ENCODE peak calls at places on chromosomes 2 and 18, in five cellular contexts. One of them, this sample, is unnamed.

GRCh38 chr18:47970664-47971523 is 40.4 kb upstream of the SMAD2 start:
- DNase-seq in foreskin fibroblast: no peak
- DNase-seq in progenitor cell of endocrine pancreas: no peak
- DNase-seq in activated B cell treated with CpG ODN at 0.5 μM for 24 hours: no peak
- DNase-seq in HepG2: no peak
- DNase-seq in this sample: no peak

GRCh38 chr18:46622999-46623398 is 34.0 kb downstream of the LOXHD1 start:
- DNase-seq in foreskin fibroblast: peak
- DNase-seq in progenitor cell of endocrine pancreas: no peak
- DNase-seq in activated B cell treated with CpG ODN at 0.5 μM for 24 hours: no peak
- DNase-seq in HepG2: no peak
- DNase-seq in this sample: no peak

GRCh38 chr18:72232611-72233010 is 311.5 kb downstream of the CBLN2 start:
- DNase-seq in foreskin fibroblast: no peak
- DNase-seq in progenitor cell of endocrine pancreas: no peak
- DNase-seq in activated B cell treated with CpG ODN at 0.5 μM for 24 hours: no peak
- DNase-seq in HepG2: no peak
- DNase-seq in this sample: no peak

GRCh38 chr2:28408764-28409599 is 16.3 kb downstream of the FOSL2 start:
- DNase-seq in foreskin fibroblast: peak
- DNase-seq in progenitor cell of endocrine pancreas: no peak
- DNase-seq in activated B cell treated with CpG ODN at 0.5 μM for 24 hours: no peak
- DNase-seq in HepG2: no peak
- DNase-seq in this sample: no peak

GRCh38 chr2:11342561-11343343 is 1.7 kb downstream of the ROCK2 start:
- DNase-seq in foreskin fibroblast: peak
- DNase-seq in progenitor cell of endocrine pancreas: no peak
- DNase-seq in activated B cell treated with CpG ODN at 0.5 μM for 24 hours: no peak
- DNase-seq in HepG2: peak
- DNase-seq in this sample: no peak

GRCh38 chr18:28736951-28737350 is 560.0 kb upstream of the CDH2 start:
- DNase-seq in foreskin fibroblast: peak
- DNase-seq in progenitor cell of endocrine pancreas: no peak
- DNase-seq in activated B cell treated with CpG ODN at 0.5 μM for 24 hours: no peak
- DNase-seq in HepG2: no peak
- DNase-seq in this sample: no peak

GRCh38 chr2:215290980-215291599 is 20.8 kb upstream of the ATIC start:
- DNase-seq in foreskin fibroblast: no peak
- DNase-seq in progenitor cell of endocrine pancreas: no peak
- DNase-seq in activated B cell treated with CpG ODN at 0.5 μM for 24 hours: no peak
- DNase-seq in HepG2: no peak
- DNase-seq in this sample: peak

GRCh38 chr18:26103579-26103978 is 13.2 kb upstream of the SS18 start:
- DNase-seq in foreskin fibroblast: no peak
- DNase-seq in progenitor cell of endocrine pancreas: no peak
- DNase-seq in activated B cell treated with CpG ODN at 0.5 μM for 24 hours: no peak
- DNase-seq in HepG2: peak
- DNase-seq in this sample: no peak

GRCh38 chr2:234840336-234840735 is 111.5 kb upstream of the SH3BP4 start:
- DNase-seq in foreskin fibroblast: peak
- DNase-seq in progenitor cell of endocrine pancreas: no peak
- DNase-seq in activated B cell treated with CpG ODN at 0.5 μM for 24 hours: no peak
- DNase-seq in HepG2: peak
- DNase-seq in this sample: no peak

GRCh38 chr2:221104391-221104811 is 467.7 kb downstream of the EPHA4 start:
- DNase-seq in foreskin fibroblast: no peak
- DNase-seq in progenitor cell of endocrine pancreas: no peak
- DNase-seq in activated B cell treated with CpG ODN at 0.5 μM for 24 hours: no peak
- DNase-seq in HepG2: no peak
- DNase-seq in this sample: no peak

GRCh38 chr2:1793001-1793867 is 48.9 kb upstream of the PXDN start:
- DNase-seq in foreskin fibroblast: no peak
- DNase-seq in progenitor cell of endocrine pancreas: no peak
- DNase-seq in activated B cell treated with CpG ODN at 0.5 μM for 24 hours: no peak
- DNase-seq in HepG2: no peak
- DNase-seq in this sample: no peak

GRCh38 chr2:231613655-231614558 is 21.2 kb downstream of the TEX44 start:
- DNase-seq in foreskin fibroblast: peak
- DNase-seq in progenitor cell of endocrine pancreas: peak
- DNase-seq in activated B cell treated with CpG ODN at 0.5 μM for 24 hours: peak
- DNase-seq in HepG2: peak
- DNase-seq in this sample: no peak

GRCh38 chr18:32040936-32041335 is 22.3 kb downstream of the RNF125 start:
- DNase-seq in foreskin fibroblast: no peak
- DNase-seq in progenitor cell of endocrine pancreas: no peak
- DNase-seq in activated B cell treated with CpG ODN at 0.5 μM for 24 hours: no peak
- DNase-seq in HepG2: no peak
- DNase-seq in this sample: no peak

GRCh38 chr18:5543036-5543671 is 643 bp downstream of the EPB41L3 start:
- DNase-seq in foreskin fibroblast: no peak
- DNase-seq in progenitor cell of endocrine pancreas: peak
- DNase-seq in activated B cell treated with CpG ODN at 0.5 μM for 24 hours: no peak
- DNase-seq in HepG2: no peak
- DNase-seq in this sample: peak

GRCh38 chr18:77250501-77250925 is 865 bp downstream of the GALR1 start:
- DNase-seq in foreskin fibroblast: no peak
- DNase-seq in progenitor cell of endocrine pancreas: no peak
- DNase-seq in activated B cell treated with CpG ODN at 0.5 μM for 24 hours: no peak
- DNase-seq in HepG2: no peak
- DNase-seq in this sample: no peak

GRCh38 chr18:59308201-59309014 is 10.0 kb downstream of the CPLX4 start:
- DNase-seq in foreskin fibroblast: peak
- DNase-seq in progenitor cell of endocrine pancreas: peak
- DNase-seq in activated B cell treated with CpG ODN at 0.5 μM for 24 hours: peak
- DNase-seq in HepG2: peak
- DNase-seq in this sample: peak

GRCh38 chr2:238557855-238558435 is 131.2 kb downstream of the ASB1 start:
- DNase-seq in foreskin fibroblast: no peak
- DNase-seq in progenitor cell of endocrine pancreas: no peak
- DNase-seq in activated B cell treated with CpG ODN at 0.5 μM for 24 hours: no peak
- DNase-seq in HepG2: no peak
- DNase-seq in this sample: no peak

GRCh38 chr2:236824836-236825235 is 255.2 kb downstream of the ACKR3 start:
- DNase-seq in foreskin fibroblast: no peak
- DNase-seq in progenitor cell of endocrine pancreas: no peak
- DNase-seq in activated B cell treated with CpG ODN at 0.5 μM for 24 hours: no peak
- DNase-seq in HepG2: no peak
- DNase-seq in this sample: no peak

GRCh38 chr2:231563378-231563961 is 29.2 kb upstream of the TEX44 start:
- DNase-seq in foreskin fibroblast: peak
- DNase-seq in progenitor cell of endocrine pancreas: peak
- DNase-seq in activated B cell treated with CpG ODN at 0.5 μM for 24 hours: no peak
- DNase-seq in HepG2: peak
- DNase-seq in this sample: peak

GRCh38 chr2:69087211-69087911 is 74.4 kb downstream of the ANTXR1 start:
- DNase-seq in foreskin fibroblast: peak
- DNase-seq in progenitor cell of endocrine pancreas: no peak
- DNase-seq in activated B cell treated with CpG ODN at 0.5 μM for 24 hours: no peak
- DNase-seq in HepG2: no peak
- DNase-seq in this sample: no peak

GRCh38 chr18:78868330-78869316 is 111.0 kb upstream of the SALL3 start:
- DNase-seq in foreskin fibroblast: no peak
- DNase-seq in progenitor cell of endocrine pancreas: no peak
- DNase-seq in activated B cell treated with CpG ODN at 0.5 μM for 24 hours: no peak
- DNase-seq in HepG2: no peak
- DNase-seq in this sample: no peak

GRCh38 chr2:215638687-215639086 is 202.8 kb upstream of the FN1 start:
- DNase-seq in foreskin fibroblast: no peak
- DNase-seq in progenitor cell of endocrine pancreas: no peak
- DNase-seq in activated B cell treated with CpG ODN at 0.5 μM for 24 hours: no peak
- DNase-seq in HepG2: no peak
- DNase-seq in this sample: no peak

GRCh38 chr18:12699747-12700146 is 2.8 kb downstream of the CEP76 start:
- DNase-seq in foreskin fibroblast: no peak
- DNase-seq in progenitor cell of endocrine pancreas: no peak
- DNase-seq in activated B cell treated with CpG ODN at 0.5 μM for 24 hours: no peak
- DNase-seq in HepG2: peak
- DNase-seq in this sample: no peak

GRCh38 chr2:67854103-67854502 is 208.7 kb downstream of the C1D start:
- DNase-seq in foreskin fibroblast: peak
- DNase-seq in progenitor cell of endocrine pancreas: no peak
- DNase-seq in activated B cell treated with CpG ODN at 0.5 μM for 24 hours: no peak
- DNase-seq in HepG2: no peak
- DNase-seq in this sample: no peak

GRCh38 chr2:10921525-10921924 is 9.8 kb downstream of the KCNF1 start:
- DNase-seq in foreskin fibroblast: no peak
- DNase-seq in progenitor cell of endocrine pancreas: no peak
- DNase-seq in activated B cell treated with CpG ODN at 0.5 μM for 24 hours: no peak
- DNase-seq in HepG2: no peak
- DNase-seq in this sample: no peak

GRCh38 chr2:129188451-129188850 is 791.0 kb upstream of the RAB6C start:
- DNase-seq in foreskin fibroblast: no peak
- DNase-seq in progenitor cell of endocrine pancreas: no peak
- DNase-seq in activated B cell treated with CpG ODN at 0.5 μM for 24 hours: no peak
- DNase-seq in HepG2: no peak
- DNase-seq in this sample: no peak

GRCh38 chr2:88068044-88068443 is 419 bp downstream of the SMYD1 start:
- DNase-seq in foreskin fibroblast: no peak
- DNase-seq in progenitor cell of endocrine pancreas: no peak
- DNase-seq in activated B cell treated with CpG ODN at 0.5 μM for 24 hours: no peak
- DNase-seq in HepG2: no peak
- DNase-seq in this sample: no peak

GRCh38 chr18:69123421-69123820 is 277.3 kb upstream of the DOK6 start:
- DNase-seq in foreskin fibroblast: no peak
- DNase-seq in progenitor cell of endocrine pancreas: no peak
- DNase-seq in activated B cell treated with CpG ODN at 0.5 μM for 24 hours: no peak
- DNase-seq in HepG2: no peak
- DNase-seq in this sample: no peak

GRCh38 chr2:157764386-157764785 is 111.7 kb downstream of the ACVR1 start:
- DNase-seq in foreskin fibroblast: no peak
- DNase-seq in progenitor cell of endocrine pancreas: no peak
- DNase-seq in activated B cell treated with CpG ODN at 0.5 μM for 24 hours: no peak
- DNase-seq in HepG2: no peak
- DNase-seq in this sample: no peak

GRCh38 chr2:113755690-113756063 is 765 bp downstream of the SLC35F5 start:
- DNase-seq in foreskin fibroblast: no peak
- DNase-seq in progenitor cell of endocrine pancreas: no peak
- DNase-seq in activated B cell treated with CpG ODN at 0.5 μM for 24 hours: no peak
- DNase-seq in HepG2: peak
- DNase-seq in this sample: no peak

GRCh38 chr18:12839057-12839525 is 44.9 kb downstream of the PTPN2 start:
- DNase-seq in foreskin fibroblast: no peak
- DNase-seq in progenitor cell of endocrine pancreas: no peak
- DNase-seq in activated B cell treated with CpG ODN at 0.5 μM for 24 hours: no peak
- DNase-seq in HepG2: no peak
- DNase-seq in this sample: no peak

GRCh38 chr2:36562973-36563532 is 34.9 kb downstream of the FEZ2 start:
- DNase-seq in foreskin fibroblast: peak
- DNase-seq in progenitor cell of endocrine pancreas: no peak
- DNase-seq in activated B cell treated with CpG ODN at 0.5 μM for 24 hours: no peak
- DNase-seq in HepG2: peak
- DNase-seq in this sample: no peak

GRCh38 chr18:3671181-3671580 is 221.2 kb downstream of the TGIF1 start:
- DNase-seq in foreskin fibroblast: no peak
- DNase-seq in progenitor cell of endocrine pancreas: no peak
- DNase-seq in activated B cell treated with CpG ODN at 0.5 μM for 24 hours: no peak
- DNase-seq in HepG2: no peak
- DNase-seq in this sample: no peak

GRCh38 chr2:25491003-25491696 is 149.4 kb upstream of the DNMT3A start:
- DNase-seq in foreskin fibroblast: peak
- DNase-seq in progenitor cell of endocrine pancreas: no peak
- DNase-seq in activated B cell treated with CpG ODN at 0.5 μM for 24 hours: no peak
- DNase-seq in HepG2: no peak
- DNase-seq in this sample: no peak

GRCh38 chr2:133633309-133633708 is 65.0 kb upstream of the NCKAP5 start:
- DNase-seq in foreskin fibroblast: no peak
- DNase-seq in progenitor cell of endocrine pancreas: no peak
- DNase-seq in activated B cell treated with CpG ODN at 0.5 μM for 24 hours: no peak
- DNase-seq in HepG2: no peak
- DNase-seq in this sample: no peak

GRCh38 chr2:238100821-238101771 is 956 bp downstream of the ESPNL start:
- DNase-seq in foreskin fibroblast: no peak
- DNase-seq in progenitor cell of endocrine pancreas: no peak
- DNase-seq in activated B cell treated with CpG ODN at 0.5 μM for 24 hours: peak
- DNase-seq in HepG2: no peak
- DNase-seq in this sample: peak

GRCh38 chr2:210519594-210519993 is 36.8 kb upstream of the CPS1 start:
- DNase-seq in foreskin fibroblast: no peak
- DNase-seq in progenitor cell of endocrine pancreas: no peak
- DNase-seq in activated B cell treated with CpG ODN at 0.5 μM for 24 hours: no peak
- DNase-seq in HepG2: no peak
- DNase-seq in this sample: no peak

GRCh38 chr2:232880764-232881351 is 10.8 kb downstream of the SNORC start:
- DNase-seq in foreskin fibroblast: no peak
- DNase-seq in progenitor cell of endocrine pancreas: no peak
- DNase-seq in activated B cell treated with CpG ODN at 0.5 μM for 24 hours: no peak
- DNase-seq in HepG2: no peak
- DNase-seq in this sample: no peak

GRCh38 chr2:126614529-126615279 is 41.3 kb upstream of the GYPC start:
- DNase-seq in foreskin fibroblast: no peak
- DNase-seq in progenitor cell of endocrine pancreas: no peak
- DNase-seq in activated B cell treated with CpG ODN at 0.5 μM for 24 hours: no peak
- DNase-seq in HepG2: no peak
- DNase-seq in this sample: no peak
- TF ChIP-seq CTCF in foreskin fibroblast: no peak
- TF ChIP-seq CTCF in progenitor cell of endocrine pancreas: no peak
- TF ChIP-seq CTCF in activated B cell treated with CpG ODN at 0.5 μM for 24 hours: no peak
- TF ChIP-seq CTCF in HepG2: no peak
- TF ChIP-seq CTCF in this sample: no peak

GRCh38 chr2:70767699-70768584 is at the start of gene ADD2:
- DNase-seq in foreskin fibroblast: no peak
- DNase-seq in progenitor cell of endocrine pancreas: peak
- DNase-seq in activated B cell treated with CpG ODN at 0.5 μM for 24 hours: peak
- DNase-seq in HepG2: no peak
- DNase-seq in this sample: peak
- TF ChIP-seq CTCF in foreskin fibroblast: no peak
- TF ChIP-seq CTCF in progenitor cell of endocrine pancreas: peak
- TF ChIP-seq CTCF in activated B cell treated with CpG ODN at 0.5 μM for 24 hours: no peak
- TF ChIP-seq CTCF in HepG2: peak
- TF ChIP-seq CTCF in this sample: no peak

GRCh38 chr2:222797308-222797707 is 63.5 kb upstream of the ACSL3 start:
- DNase-seq in foreskin fibroblast: no peak
- DNase-seq in progenitor cell of endocrine pancreas: no peak
- DNase-seq in activated B cell treated with CpG ODN at 0.5 μM for 24 hours: no peak
- DNase-seq in HepG2: peak
- DNase-seq in this sample: no peak
- TF ChIP-seq CTCF in foreskin fibroblast: peak
- TF ChIP-seq CTCF in progenitor cell of endocrine pancreas: peak
- TF ChIP-seq CTCF in activated B cell treated with CpG ODN at 0.5 μM for 24 hours: no peak
- TF ChIP-seq CTCF in HepG2: peak
- TF ChIP-seq CTCF in this sample: peak

DNA sequence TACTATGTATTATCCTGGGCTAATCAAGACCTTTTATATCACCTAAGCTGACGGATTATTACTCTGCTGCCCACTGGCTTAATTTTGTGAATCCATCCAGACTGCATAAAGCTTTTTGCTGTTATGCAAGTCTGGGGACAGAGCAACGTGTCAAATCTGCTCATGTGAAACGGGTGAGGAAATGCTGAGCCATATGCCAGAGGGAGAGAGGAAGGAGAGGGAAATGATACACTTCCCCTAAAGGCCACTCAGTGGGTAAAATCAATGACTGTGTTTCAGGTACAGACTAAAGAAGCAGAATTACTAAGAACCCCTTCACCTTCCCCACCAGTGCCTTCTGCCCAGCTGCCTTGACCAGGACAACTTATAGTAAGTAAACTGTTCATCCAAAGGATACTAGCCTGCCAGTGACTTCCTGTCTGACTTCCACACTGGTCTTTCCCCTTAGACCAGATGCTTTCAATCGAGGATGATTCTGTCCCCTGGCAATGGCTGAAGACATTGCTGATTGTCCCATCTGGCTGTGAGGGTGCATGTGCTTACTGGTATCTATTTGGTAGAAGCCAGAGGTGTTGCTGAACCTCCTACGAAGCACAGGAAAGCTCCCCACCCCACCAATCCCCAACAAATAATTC is 43.0 kb downstream of the STAT1 start:
- DNase-seq in foreskin fibroblast: no peak
- DNase-seq in progenitor cell of endocrine pancreas: no peak
- DNase-seq in activated B cell treated with CpG ODN at 0.5 μM for 24 hours: no peak
- DNase-seq in HepG2: no peak
- DNase-seq in this sample: no peak
- TF ChIP-seq CTCF in foreskin fibroblast: no peak
- TF ChIP-seq CTCF in progenitor cell of endocrine pancreas: no peak
- TF ChIP-seq CTCF in activated B cell treated with CpG ODN at 0.5 μM for 24 hours: no peak
- TF ChIP-seq CTCF in HepG2: no peak
- TF ChIP-seq CTCF in this sample: no peak

This sample was measured in D721Med.